ENCODE peak calls at places on chromosomes 6 and 20, in seven cellular contexts. B, M, Z, N, J, C and L are unnamed samples.

GRCh38 chr6:46704562-46704961 is 16.9 kb downstream of the TDRD6 start:
- DNase-seq in B (no peak), M (peak; percentile 80), Z (no peak), N (no peak), J (no peak), C (no peak), L (no peak)

GRCh38 chr20:37295595-37295994 is 6.1 kb downstream of the MANBAL start:
- DNase-seq in B (no peak), M (peak; percentile 50), Z (no peak), N (no peak), J (no peak), C (no peak), L (no peak)

GRCh38 chr20:61263084-61263695 is 11.1 kb downstream of the CDH4 start:
- DNase-seq in B (peak; percentile 22), M (peak; percentile 15), Z (no peak), N (peak; percentile 22), J (no peak), C (no peak), L (peak; percentile 28)

GRCh38 chr20:11246251-11246775 is 572.5 kb upstream of the JAG1 start:
- DNase-seq in B (no peak), M (no peak), Z (no peak), N (no peak), J (no peak), C (no peak), L (no peak)

GRCh38 chr6:80508885-80509630 is 402.6 kb downstream of the BCKDHB start:
- DNase-seq in B (no peak), M (peak; percentile 23), Z (no peak), N (no peak), J (no peak), C (no peak), L (no peak)

GRCh38 chr6:23277521-23278227 is 708.3 kb downstream of the HDGFL1 start:
- DNase-seq in B (no peak), M (no peak), Z (no peak), N (no peak), J (no peak), C (no peak), L (no peak)

GRCh38 chr6:52284131-52284459 is 447 bp downstream of the MCM3 start:
- DNase-seq in B (peak; percentile 35), M (peak; percentile 47), Z (no peak), N (peak; percentile 42), J (no peak), C (no peak), L (peak; percentile 71)

GRCh38 chr20:51554538-51555165 is 12.1 kb upstream of the NFATC2 start:
- DNase-seq in B (no peak), M (peak; percentile 54), Z (no peak), N (no peak), J (no peak), C (peak; percentile 64), L (no peak)

GRCh38 chr20:40111282-40111681 is 577.8 kb downstream of the MAFB start:
- DNase-seq in B (no peak), M (no peak), Z (no peak), N (no peak), J (no peak), C (no peak), L (no peak)

DNA sequence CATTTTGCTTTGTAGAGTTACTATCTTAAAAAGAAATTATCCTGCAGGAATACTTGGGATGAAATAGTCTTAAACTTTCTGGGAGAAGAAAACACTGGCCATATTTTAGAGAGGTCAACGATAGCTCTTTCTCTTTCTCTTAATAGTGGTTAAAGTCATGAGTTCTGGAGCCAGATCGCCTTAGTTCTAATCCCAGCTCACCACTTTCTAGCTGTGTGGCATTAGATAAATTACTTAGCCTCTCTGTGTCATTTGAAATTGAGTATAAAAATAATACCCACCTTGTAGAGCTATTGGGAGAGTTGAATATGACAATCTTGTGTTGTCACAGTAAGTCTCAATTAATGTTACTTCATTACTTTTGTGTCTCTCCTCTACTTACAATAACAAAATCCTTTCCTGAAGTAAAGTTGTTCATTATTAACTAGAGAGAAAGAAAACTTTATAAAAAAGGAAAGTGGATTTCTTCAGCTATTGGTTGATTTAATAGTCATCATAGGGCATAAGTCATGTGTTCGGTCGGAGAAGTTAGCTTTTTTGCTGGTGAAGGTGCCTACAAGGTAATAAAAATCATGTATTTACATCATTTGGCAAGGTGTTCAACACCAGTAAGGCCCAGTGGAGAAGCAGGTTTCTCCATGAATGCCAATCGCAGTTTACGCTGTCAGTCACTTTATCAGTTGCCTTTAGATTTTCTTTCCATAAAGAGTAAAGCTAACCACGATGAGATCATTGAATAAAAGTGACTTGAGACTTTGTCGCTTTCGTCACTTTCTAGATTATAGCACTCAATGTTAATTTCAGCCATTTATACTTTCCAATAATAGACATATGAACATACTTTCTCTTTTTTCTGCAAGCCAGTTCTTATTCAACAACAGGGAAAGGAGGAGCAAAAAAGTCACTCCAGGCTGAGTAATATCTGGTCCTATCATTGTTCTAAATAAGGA is 2.0 kb downstream of the NEDD9 start:
- DNase-seq in B (no peak), M (no peak), Z (no peak), N (no peak), J (no peak), C (no peak), L (no peak)
- H3K4me3 ChIP-seq in B (no peak overlapping the region), M (peak overlapping the region; percentile 97), Z (peak overlapping the region; percentile 80), N (no peak overlapping the region), J (peak overlapping the region; percentile 63), C (no peak overlapping the region), L (peak overlapping the region; percentile 50)

GRCh38 chr6:106258726-106259125 is 66.8 kb downstream of the ATG5 start:
- DNase-seq in B (no peak), M (no peak), Z (no peak), N (no peak), J (no peak), C (no peak), L (no peak)
- H3K4me1 ChIP-seq in B (peaks cover 9% of the 10 kb centered on the region), M (peaks cover 60% of the 10 kb centered on the region), Z (peaks cover 20% of the 10 kb centered on the region), N (peaks cover 12% of the 10 kb centered on the region), J (no peaks in the 10 kb centered on the region), C (no peaks in the 10 kb centered on the region), L (peaks cover 44% of the 10 kb centered on the region)

DNA sequence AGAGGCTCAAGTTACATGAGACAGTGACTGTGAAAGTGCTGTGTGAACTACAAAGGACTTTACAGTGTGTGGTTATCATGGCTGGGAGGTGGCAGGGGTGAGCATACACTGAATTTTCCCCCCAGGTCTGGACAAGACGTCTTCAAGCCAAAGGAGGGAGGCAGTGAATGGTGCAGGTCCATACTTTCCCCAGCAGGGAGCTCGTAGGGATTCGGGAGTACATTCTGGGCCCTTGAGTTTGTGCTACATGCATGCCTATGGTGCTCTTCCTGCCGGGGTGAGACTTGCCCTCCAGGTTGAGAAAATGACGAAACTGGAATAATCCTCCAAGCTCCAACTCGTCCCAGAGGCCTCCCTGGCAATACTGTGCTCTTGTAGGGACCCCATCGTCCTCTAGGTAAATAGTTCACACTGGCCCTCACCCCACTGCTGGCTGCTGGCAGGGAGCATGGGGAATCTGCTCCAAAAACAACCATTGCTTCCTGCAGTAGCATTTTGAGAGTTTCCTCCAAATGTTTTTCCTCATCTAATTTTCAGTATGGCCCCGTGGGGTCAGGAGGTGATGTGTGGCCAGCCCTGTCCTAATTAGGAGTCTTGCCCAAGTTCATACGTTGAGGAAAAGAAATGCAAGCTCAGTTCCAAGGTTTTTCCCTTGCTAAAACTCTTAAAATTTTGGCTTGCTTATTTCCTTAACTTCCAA is 57.6 kb downstream of the ZNF831 start:
- DNase-seq in B (peak; percentile 34), M (peak; percentile 18), Z (no peak), N (no peak), J (no peak), C (no peak), L (no peak)
- H3K4me3 ChIP-seq in B (no peak overlapping the region), M (no peak overlapping the region), Z (peak overlapping the region; percentile 75), N (no peak overlapping the region), J (no peak overlapping the region), C (peak overlapping the region; percentile 38), L (no peak overlapping the region)

GRCh38 chr6:40349566-40350192 is 237.5 kb downstream of the LRFN2 start:
- DNase-seq in B (no peak), M (no peak), Z (no peak), N (no peak), J (no peak), C (no peak), L (no peak)
- H3K4me1 ChIP-seq in B (peaks cover 6% of the 10 kb centered on the region), M (no peaks in the 10 kb centered on the region), Z (peaks cover 13% of the 10 kb centered on the region), N (peaks cover 22% of the 10 kb centered on the region), J (no peaks in the 10 kb centered on the region), C (no peaks in the 10 kb centered on the region), L (no peaks in the 10 kb centered on the region)

DNA sequence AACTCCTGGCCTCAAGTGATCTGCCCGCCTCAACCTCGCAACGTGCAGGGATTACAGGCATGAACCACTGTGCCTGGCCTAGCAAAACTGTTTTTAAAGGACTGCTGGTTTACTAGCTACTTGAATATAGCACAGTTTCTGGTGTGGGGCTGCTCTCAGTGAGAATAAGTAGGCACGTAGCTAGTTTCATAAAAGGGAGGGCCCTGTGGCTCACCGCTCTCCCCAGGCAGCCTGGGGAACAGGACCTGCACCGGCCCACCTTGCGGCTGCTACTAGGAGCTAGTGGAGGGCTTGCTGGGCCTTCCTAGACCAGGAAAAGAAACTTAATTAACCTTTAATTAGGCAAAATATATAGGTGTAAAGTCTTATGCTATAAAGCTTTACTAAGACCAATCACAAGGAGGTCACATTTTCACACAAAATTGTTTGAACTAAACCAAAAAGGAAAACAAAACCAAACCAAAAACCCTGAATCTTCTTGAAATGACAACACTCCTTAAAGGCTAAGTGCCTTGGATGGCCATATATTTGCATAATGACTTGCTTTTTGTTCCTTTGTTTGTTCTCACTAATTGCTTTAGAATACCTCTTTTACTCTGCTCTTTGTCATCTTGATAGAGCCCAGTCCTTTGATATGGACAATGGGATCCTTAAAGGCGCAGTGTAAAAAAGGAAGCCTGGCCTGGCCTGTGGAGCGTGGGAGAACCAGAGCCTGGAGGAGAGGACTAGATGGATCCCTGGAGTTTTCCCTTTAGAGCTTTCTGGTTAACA is 69.5 kb upstream of the SAMD5 start:
- DNase-seq in B (no peak), M (no peak), Z (no peak), N (no peak), J (no peak), C (no peak), L (no peak)
- H3K4me3 ChIP-seq in B (no peak overlapping the region), M (no peak overlapping the region), Z (no peak overlapping the region), N (no peak overlapping the region), J (no peak overlapping the region), C (no peak overlapping the region), L (no peak overlapping the region)

GRCh38 chr6:163438298-163438939 is 23.9 kb downstream of the QKI start:
- DNase-seq in B (no peak), M (peak; percentile 47), Z (no peak), N (no peak), J (no peak), C (no peak), L (no peak)
- H3K4me1 ChIP-seq in B (peaks cover 8% of the 10 kb centered on the region), M (peaks cover 26% of the 10 kb centered on the region), Z (peaks cover 96% of the 10 kb centered on the region), N (peaks cover 37% of the 10 kb centered on the region), J (peaks cover 21% of the 10 kb centered on the region), C (peaks cover 4% of the 10 kb centered on the region), L (no peaks in the 10 kb centered on the region)